ENCODE peak calls at places on chromosomes 2 and 18, in eight cellular contexts. C, Z, E, R, K, J, M and O are unnamed samples.

GRCh38 chr2:74281576-74281975 is 61.6 kb downstream of the SLC4A5 start:
- DNase-seq in J (no peak), E (no peak), Z (no peak), R (no peak), M (no peak), C (no peak), K (no peak), O (no peak)

GRCh38 chr2:144924827-144925226 is 404.9 kb upstream of the ZEB2 start:
- DNase-seq in M (no peak), R (no peak), Z (peak), J (no peak), C (no peak), K (no peak), E (no peak), O (no peak)

GRCh38 chr2:102615620-102616436 is 3.5 kb upstream of the SLC9A2 start:
- DNase-seq in K (peak), R (peak), M (peak), E (peak), J (peak), Z (peak), C (peak), O (peak)

GRCh38 chr18:66993492-66993891 is 389.6 kb upstream of the CDH19 start:
- DNase-seq in M (no peak), J (no peak), C (no peak), Z (peak), E (peak), K (no peak), R (no peak), O (no peak)

GRCh38 chr18:9653390-9653789 is 39.0 kb upstream of the PPP4R1 start:
- DNase-seq in E (no peak), Z (peak), C (peak), J (no peak), K (no peak), M (no peak), R (peak), O (no peak)

GRCh38 chr2:433216-433615 is 145.3 kb upstream of the ALKAL2 start:
- DNase-seq in R (no peak), M (no peak), Z (no peak), J (no peak), C (no peak), E (no peak), K (no peak), O (no peak)

GRCh38 chr18:24369420-24369819 is 28.2 kb downstream of the OSBPL1A start:
- DNase-seq in E (peak), M (no peak), Z (no peak), K (peak), R (no peak), C (peak), J (no peak), O (no peak)

GRCh38 chr18:51391731-51392130 is 194.2 kb upstream of the MEX3C start:
- DNase-seq in C (no peak), Z (no peak), J (no peak), M (no peak), E (no peak), K (no peak), R (no peak), O (no peak)

GRCh38 chr18:10201655-10202054 is 252.8 kb upstream of the APCDD1 start:
- DNase-seq in J (no peak), K (no peak), R (no peak), E (no peak), Z (no peak), M (no peak), C (peak), O (no peak)

GRCh38 chr18:183769-184168 is 25.4 kb downstream of the USP14 start:
- DNase-seq in M (no peak), K (no peak), R (no peak), E (no peak), C (peak), Z (no peak), J (no peak), O (no peak)

DNA sequence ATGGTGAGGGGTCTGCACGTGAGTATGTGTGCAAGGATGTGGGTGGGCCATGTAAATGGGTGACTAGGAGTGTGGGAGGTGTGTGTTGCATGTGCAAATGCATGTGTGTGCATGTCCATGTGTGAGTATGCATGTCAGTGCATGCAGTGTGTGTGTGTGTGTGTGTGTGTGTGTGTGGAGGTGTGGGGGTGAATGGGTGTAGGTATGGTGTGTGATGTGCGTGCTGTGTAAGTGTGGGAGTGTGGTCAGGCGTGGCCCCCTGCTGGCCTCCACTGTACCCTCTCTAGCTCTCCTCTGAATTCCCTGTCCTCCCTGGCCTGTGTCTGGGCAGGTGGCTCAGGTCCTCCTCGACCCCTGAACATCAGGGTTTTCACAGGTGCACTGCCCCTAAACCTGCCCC is 230.3 kb downstream of the CELF4 start:
- DNase-seq in M (no peak), J (peak), C (no peak), Z (no peak), E (peak), K (no peak), R (peak), O (no peak)
- TF ChIP-seq CTCF in M (no peak), J (peak), C (peak), Z (peak), E (peak), K (peak), R (peak), O (no peak)

GRCh38 chr18:34866739-34867138 is 156.6 kb downstream of the DTNA start:
- DNase-seq in E (no peak), M (no peak), R (no peak), C (peak), Z (no peak), K (peak), J (no peak), O (no peak)
- TF ChIP-seq CTCF in E (peak), M (peak), R (peak), C (peak), Z (no peak), K (peak), J (peak), O (peak)

GRCh38 chr2:111669928-111670695 is 213.9 kb downstream of the ANAPC1 start:
- DNase-seq in C (peak), M (no peak), Z (no peak), R (no peak), K (no peak), E (no peak), J (no peak), O (no peak)
- TF ChIP-seq CTCF in C (no peak), M (no peak), Z (peak), R (no peak), K (peak), E (no peak), J (no peak), O (no peak)

GRCh38 chr2:85076618-85077274 is 56.4 kb upstream of the TCF7L1 start:
- DNase-seq in E (no peak), R (no peak), Z (no peak), K (no peak), J (no peak), M (no peak), C (no peak), O (no peak)

GRCh38 chr2:85078536-85078935 is 54.7 kb upstream of the TCF7L1 start:
- DNase-seq in R (no peak), M (no peak), K (no peak), E (no peak), J (no peak), C (no peak), Z (no peak), O (no peak)

GRCh38 chr2:85071096-85071495 is 62.1 kb upstream of the TCF7L1 start:
- DNase-seq in R (no peak), C (peak), Z (peak), K (no peak), J (no peak), E (peak), M (no peak), O (no peak)

GRCh38 chr2:85073061-85073460 is 60.1 kb upstream of the TCF7L1 start:
- DNase-seq in M (no peak), C (no peak), E (no peak), K (no peak), Z (no peak), J (no peak), R (no peak), O (no peak)
- TF ChIP-seq CTCF in M (no peak), C (no peak), E (no peak), K (no peak), Z (no peak), J (no peak), R (no peak), O (no peak)

GRCh38 chr18:47260924-47261701 is 9.7 kb upstream of the SKOR2 start:
- DNase-seq in K (no peak), E (no peak), C (no peak), M (no peak), R (no peak), J (peak), Z (no peak), O (no peak)
- TF ChIP-seq CTCF in K (no peak), E (no peak), C (no peak), M (no peak), R (peak), J (peak), Z (no peak), O (no peak)

DNA sequence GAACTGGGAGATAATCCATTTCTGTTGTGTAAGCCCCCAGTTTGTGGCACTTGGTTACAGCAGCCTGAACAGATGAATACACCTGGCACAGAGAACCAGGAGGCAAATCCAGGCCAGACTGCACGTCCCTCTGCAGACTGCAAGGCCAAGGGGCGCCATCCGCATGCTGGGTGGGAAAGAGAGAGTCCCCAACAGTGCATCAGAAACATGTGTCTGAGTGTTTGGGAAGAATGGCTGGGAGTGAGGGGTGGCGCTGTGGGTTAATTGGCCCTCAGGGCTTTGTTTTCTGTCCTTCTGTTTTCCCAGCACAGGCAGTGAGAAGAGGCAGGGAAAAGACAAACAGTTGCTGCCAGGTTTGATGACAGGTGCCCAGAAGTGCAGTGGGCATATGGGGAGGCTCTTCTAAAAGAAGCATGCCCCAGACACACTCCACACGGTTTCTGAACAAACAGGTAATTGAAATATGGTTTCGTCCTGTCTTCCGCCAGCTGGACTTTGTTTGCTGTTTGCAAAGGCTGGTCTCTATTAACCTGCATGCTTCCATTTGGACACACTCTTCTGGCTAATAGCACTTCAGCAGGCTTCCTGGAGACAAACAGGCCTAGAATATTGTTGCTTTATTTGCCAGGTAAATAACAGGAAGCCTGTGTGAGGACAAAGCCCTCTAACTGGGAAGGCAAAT is 43.4 kb upstream of the SEC11C start:
- DNase-seq in E (no peak), Z (no peak), J (peak), C (no peak), R (no peak), M (no peak), K (no peak), O (no peak)
- TF ChIP-seq CTCF in E (no peak), Z (no peak), J (peak), C (no peak), R (no peak), M (no peak), K (no peak), O (no peak)

GRCh38 chr2:17471979-17472378 is 46.3 kb downstream of the RAD51AP2 start:
- DNase-seq in C (no peak), R (no peak), M (no peak), E (no peak), Z (no peak), J (no peak), K (no peak), O (no peak)

GRCh38 chr2:17475285-17475684 is 43.0 kb downstream of the RAD51AP2 start:
- DNase-seq in C (no peak), Z (no peak), K (no peak), J (no peak), R (no peak), E (no peak), M (no peak), O (no peak)

GRCh38 chr2:17476060-17476459 is 42.2 kb downstream of the RAD51AP2 start:
- DNase-seq in K (peak), C (peak), M (no peak), J (no peak), E (no peak), Z (no peak), R (no peak), O (no peak)

GRCh38 chr2:17476820-17477219 is 41.4 kb downstream of the RAD51AP2 start:
- DNase-seq in C (peak), E (no peak), R (no peak), K (no peak), M (no peak), J (no peak), Z (no peak), O (no peak)

GRCh38 chr2:17470855-17471641 is 47.2 kb downstream of the RAD51AP2 start:
- DNase-seq in J (peak), E (peak), C (peak), M (no peak), R (no peak), K (peak), Z (peak), O (no peak)
- TF ChIP-seq CTCF in J (peak), E (peak), C (no peak), M (peak), R (peak), K (peak), Z (peak), O (peak)

DNA sequence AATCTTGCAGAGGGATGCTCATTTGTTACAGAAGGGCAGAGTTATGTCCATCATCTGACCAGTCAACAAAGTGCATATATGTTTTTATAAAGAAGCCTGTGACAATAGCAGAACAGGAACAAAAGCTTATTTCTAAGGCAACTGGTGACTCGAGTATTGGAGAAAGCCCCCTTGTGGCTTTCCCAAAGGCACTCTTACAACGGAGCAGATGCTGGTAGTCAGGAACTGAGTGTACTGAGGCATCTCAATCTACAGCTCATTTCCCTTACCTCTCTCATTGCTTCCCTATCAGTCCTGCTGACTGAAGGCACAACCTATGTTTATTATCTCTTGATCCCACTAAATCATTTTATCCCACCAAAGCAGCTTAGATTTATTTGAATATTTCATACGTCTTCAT is 557.1 kb upstream of the CHAC2 start:
- DNase-seq in Z (peak), R (no peak), M (no peak), E (no peak), C (no peak), K (no peak), J (peak), O (no peak)
- TF ChIP-seq CTCF in Z (peak), R (peak), M (no peak), E (peak), C (no peak), K (peak), J (peak), O (no peak)